ENCODE peak calls at places on chromosome 19, in ten cellular contexts. V is GM10248; J is HuH-7; I is fibroblast of lung; M is AG04450; A is adrenal gland; B is mesendoderm; D is stimulated activated naive CD8-positive, alpha-beta T cell treated with anti-CD3 and anti-CD28 coated beads, Interleukin-15, Interleukin-2, amounts not matched to agents 100 U/mL and 50 U/mL, for 24 hours; P is breast epithelium; Z is left lung. H is an unnamed sample.

GRCh38 chr19:31085125-31085524 is 264.1 kb downstream of the TSHZ3 start:
- DNase-seq in Z (no peak), P (no peak), I (no peak), V (no peak), B (no peak), D (no peak), A (no peak), M (no peak), J (no peak), H (no peak)

GRCh38 chr19:46717034-46717715 is at the start of gene PRKD2:
- DNase-seq in I (peak; percentile 79), D (peak; percentile 97), J (peak; percentile 98), P (peak; percentile 86), A (peak; percentile 86), B (peak; percentile 93), V (peak; percentile 96), M (peak; percentile 43), Z (peak; percentile 93), H (peak; percentile 84)

GRCh38 chr19:30084390-30084819 is 142.4 kb downstream of the URI1 start:
- DNase-seq in P (no peak), A (peak; percentile 53), M (no peak), D (no peak), J (no peak), B (no peak), Z (no peak), V (no peak), I (no peak), H (no peak)

GRCh38 chr19:18603255-18603957 is 3.2 kb downstream of the CRLF1 start:
- DNase-seq in A (no peak), M (no peak), J (no peak), I (no peak), Z (no peak), V (no peak), D (peak; percentile 33), B (peak; percentile 70), P (no peak), H (peak; percentile 54)

GRCh38 chr19:34337747-34338146 is 27.2 kb upstream of the GPI start:
- DNase-seq in D (no peak), J (no peak), B (no peak), I (no peak), Z (no peak), A (peak; percentile 91), V (no peak), P (no peak), M (no peak), H (peak; percentile 30)

GRCh38 chr19:58385313-58386165 is 1.5 kb upstream of the RPS5 start:
- DNase-seq in D (peak; percentile 51), B (no peak), M (no peak), P (no peak), A (no peak), Z (no peak), V (no peak), I (no peak), J (no peak), H (no peak)

GRCh38 chr19:7970716-7971448 is 27.4 kb upstream of the TIMM44 start:
- DNase-seq in P (no peak), A (no peak), D (peak; percentile 48), Z (no peak), M (no peak), I (peak; percentile 43), B (peak; percentile 83), J (peak; percentile 80), V (peak; percentile 60), H (peak; percentile 68)

GRCh38 chr19:4371209-4371897 is 28.0 kb downstream of the MPND start:
- DNase-seq in M (no peak), Z (no peak), J (no peak), V (no peak), A (peak; percentile 83), D (no peak), B (no peak), P (no peak), I (no peak), H (no peak)

GRCh38 chr19:30691767-30692516 is 319.8 kb downstream of the ZNF536 start:
- DNase-seq in P (no peak), M (no peak), V (no peak), B (no peak), J (no peak), A (no peak), Z (no peak), I (peak; percentile 6), D (no peak), H (no peak)

GRCh38 chr19:47003611-47003935 is 16.1 kb upstream of the NPAS1 start:
- DNase-seq in P (no peak), Z (no peak), I (no peak), A (no peak), M (no peak), D (no peak), V (no peak), J (no peak), B (no peak), H (no peak)

GRCh38 chr19:29672933-29673336 is 7.7 kb downstream of the PLEKHF1 start:
- DNase-seq in A (no peak), D (peak; percentile 83), P (no peak), B (no peak), I (no peak), V (peak; percentile 67), Z (peak; percentile 43), M (no peak), J (peak; percentile 5), H (no peak)

GRCh38 chr19:1989513-1990229 is 25.8 kb downstream of the BTBD2 start:
- DNase-seq in J (no peak), A (no peak), V (no peak), I (no peak), M (no peak), Z (no peak), B (no peak), D (no peak), P (no peak), H (no peak)

GRCh38 chr19:17889609-17890214 is 18.0 kb downstream of the SLC5A5 start:
- DNase-seq in Z (peak; percentile 34), D (no peak), I (peak; percentile 46), B (peak; percentile 74), P (no peak), J (peak; percentile 76), M (no peak), A (no peak), V (no peak), H (no peak)

GRCh38 chr19:52962394-52963228 is at the start of gene ZNF816:
- DNase-seq in Z (peak; percentile 99), D (peak; percentile 99), J (peak; percentile 84), I (peak; percentile 92), V (peak; percentile 99), P (peak; percentile 97), M (peak; percentile 79), A (peak; percentile 97), B (peak; percentile 98), H (peak; percentile 96)

GRCh38 chr19:29091127-29091526 is 121.8 kb downstream of the UQCRFS1 start:
- DNase-seq in A (no peak), I (no peak), M (no peak), V (no peak), J (no peak), D (no peak), Z (no peak), B (peak; percentile 31), P (no peak), H (no peak)

GRCh38 chr19:11168568-11168967 is 13.0 kb upstream of the SPC24 start:
- DNase-seq in P (no peak), J (no peak), A (no peak), M (peak; percentile 69), D (no peak), B (no peak), Z (no peak), V (no peak), I (peak; percentile 93), H (no peak)